ENCODE peak calls at places on chromosomes 7 and 10, in four cellular contexts. G is foreskin keratinocyte, D is PC-3, E is neural progenitor cell. T is an unnamed sample.

GRCh38 chr10:3886666-3887251 is 101.8 kb upstream of the KLF6 start:
- DNase-seq in G (peak), D (peak), E (no peak), T (peak)

GRCh38 chr10:60611291-60611747 is 167.0 kb upstream of the CDK1 start:
- DNase-seq in G (peak), D (peak), E (no peak), T (peak)

GRCh38 chr7:151745090-151745638 is 131.8 kb downstream of the PRKAG2 start:
- DNase-seq in G (no peak), D (peak), E (no peak), T (peak)

GRCh38 chr7:155531686-155532085 is 14.7 kb downstream of the CNPY1 start:
- DNase-seq in G (no peak), D (peak), E (peak), T (peak)

GRCh38 chr10:70699659-70700174 is 27.4 kb downstream of the ADAMTS14 start:
- DNase-seq in G (no peak), D (peak), E (no peak), T (no peak)

GRCh38 chr10:93604145-93604544 is 3.1 kb upstream of the RBP4 start:
- DNase-seq in G (no peak), D (no peak), E (no peak), T (no peak)

GRCh38 chr7:44986218-44987053 is 7.6 kb upstream of the MYO1G start:
- DNase-seq in G (peak), D (peak), E (peak), T (peak)

GRCh38 chr7:47597379-47597778 is 15.5 kb upstream of the TNS3 start:
- DNase-seq in G (no peak), D (no peak), E (no peak), T (no peak)

GRCh38 chr7:2710256-2710655 is 22.3 kb downstream of the AMZ1 start:
- DNase-seq in G (no peak), D (no peak), E (no peak), T (no peak)

GRCh38 chr10:83375274-83375673 is 764.0 kb upstream of the GHITM start:
- DNase-seq in G (no peak), D (no peak), E (no peak), T (no peak)

GRCh38 chr10:71964669-71965515 is 697 bp downstream of the CHST3 start:
- DNase-seq in G (no peak), D (peak), E (peak), T (peak)

GRCh38 chr10:92590623-92591549 is 2.0 kb upstream of the KIF11 start:
- DNase-seq in G (no peak), D (peak), E (peak), T (no peak)

GRCh38 chr7:134707663-134708383 is 61.2 kb downstream of the BPGM start:
- DNase-seq in G (no peak), D (no peak), E (no peak), T (no peak)

GRCh38 chr7:41304995-41305394 is 397.9 kb downstream of the INHBA start:
- DNase-seq in G (no peak), D (no peak), E (no peak), T (no peak)

DNA sequence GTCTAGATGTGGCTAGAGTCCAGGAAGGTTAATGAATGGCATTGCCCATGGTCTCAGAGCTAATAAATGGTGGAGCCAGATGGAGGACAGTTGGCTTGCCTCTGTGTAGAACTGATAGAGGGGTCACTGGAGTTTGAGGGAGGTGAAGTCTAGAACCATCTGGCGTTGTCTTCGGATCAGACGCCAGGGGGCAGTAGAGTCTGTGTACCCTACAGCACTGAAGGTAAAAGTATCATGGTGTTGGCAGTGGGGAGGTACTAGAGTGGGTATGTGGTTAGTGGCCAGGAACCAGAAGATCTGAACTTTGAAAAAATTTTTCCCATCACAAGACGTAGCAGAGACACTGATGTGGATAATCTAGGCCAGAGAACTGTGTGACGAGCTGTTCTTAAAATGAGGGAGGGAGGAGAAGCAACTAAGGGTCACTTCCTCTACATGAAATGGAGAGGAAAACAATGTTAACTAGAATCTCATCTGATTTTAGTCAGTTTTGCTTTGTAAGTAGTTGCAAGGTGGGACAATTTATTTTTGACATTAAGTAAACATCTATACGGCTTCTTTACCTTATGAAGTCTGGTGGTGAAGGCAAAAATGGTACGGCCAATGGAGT is 227.9 kb upstream of the PRSS58 start:
- DNase-seq in G (no peak), D (no peak), E (peak), T (no peak)
- TF ChIP-seq CTCF in G (peak), D (peak), E (peak), T (peak)

DNA sequence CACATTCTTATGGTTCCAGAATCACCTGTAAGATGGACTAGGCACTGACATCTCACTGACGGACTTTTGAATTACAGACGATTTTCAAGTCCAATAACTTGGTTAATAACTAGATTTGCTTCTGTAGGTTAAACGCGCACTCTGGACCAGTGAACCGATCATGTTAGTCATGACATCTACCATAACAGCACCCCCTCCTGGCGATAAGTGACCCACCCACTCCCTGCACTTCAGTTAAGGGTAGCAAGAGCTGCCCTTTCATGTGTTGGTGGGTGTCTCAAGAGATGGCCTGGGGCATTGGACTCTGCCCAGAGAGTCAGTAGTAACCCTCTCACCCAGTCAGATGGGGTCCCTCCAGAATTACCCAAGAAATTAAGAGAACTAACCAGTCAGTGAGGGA is 12.9 kb downstream of the GRM8 start:
- DNase-seq in G (no peak), D (no peak), E (peak), T (no peak)
- TF ChIP-seq CTCF in G (no peak), D (peak), E (peak), T (peak)

GRCh38 chr7:38563736-38564135 is 67.4 kb downstream of the AMPH start:
- DNase-seq in G (no peak), D (no peak), E (no peak), T (no peak)

GRCh38 chr7:38565289-38565688 is 65.9 kb downstream of the AMPH start:
- DNase-seq in G (no peak), D (no peak), E (peak), T (no peak)

GRCh38 chr7:38558786-38559185 is 72.4 kb downstream of the AMPH start:
- DNase-seq in G (no peak), D (no peak), E (no peak), T (peak)

DNA sequence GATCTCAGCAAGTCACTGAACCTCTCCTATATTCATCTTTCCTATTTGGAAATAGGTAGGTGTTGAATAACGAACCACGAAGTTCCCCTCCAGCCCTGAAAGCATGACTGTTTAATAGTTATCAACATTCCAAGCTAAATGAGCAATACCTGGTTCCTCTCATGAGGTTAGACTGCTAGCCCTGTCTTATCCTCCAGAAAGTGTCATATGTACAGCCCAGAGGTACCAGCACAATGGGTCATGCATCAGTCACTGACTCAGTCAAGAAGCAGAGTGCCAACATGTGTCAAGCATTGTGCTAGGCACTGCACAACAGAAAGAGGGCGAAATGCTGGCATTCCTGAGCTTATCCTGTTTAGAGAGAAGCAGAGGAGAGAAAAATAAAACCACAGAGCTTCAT is 70.0 kb downstream of the AMPH start:
- DNase-seq in G (peak), D (peak), E (no peak), T (peak)
- TF ChIP-seq CTCF in G (no peak), D (no peak), E (no peak), T (peak)

GRCh38 chr7:23184709-23185354 is 3.0 kb downstream of the NUP42 start:
- DNase-seq in G (no peak), D (peak), E (peak), T (peak)
- TF ChIP-seq CTCF in G (peak), D (peak), E (peak), T (peak)

GRCh38 chr7:99579956-99580777 is 17.9 kb upstream of the TMEM225B start:
- DNase-seq in G (no peak), D (no peak), E (peak), T (peak)
- TF ChIP-seq CTCF in G (peak), D (no peak), E (peak), T (peak)

DNA sequence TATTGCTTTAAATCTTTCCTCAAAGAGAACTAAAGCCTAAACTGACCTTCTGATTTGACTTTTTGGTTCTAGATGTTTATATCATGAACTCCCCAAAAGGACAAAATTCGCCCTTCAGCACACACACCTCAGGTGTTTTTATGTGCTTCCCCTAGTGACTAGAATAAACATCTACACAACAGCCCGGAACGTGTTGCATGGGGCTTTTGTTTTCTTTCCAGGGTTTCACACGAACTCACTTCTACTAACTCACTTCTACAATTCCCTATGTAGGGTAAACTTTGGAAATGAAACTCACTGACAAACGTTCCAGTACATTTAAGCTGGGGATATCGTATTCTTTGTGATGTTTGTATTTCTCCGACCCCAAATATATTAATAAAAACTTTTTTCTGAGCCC is 1.4 kb downstream of the TRA2A start:
- DNase-seq in G (peak), D (peak), E (peak), T (peak)
- TF ChIP-seq CTCF in G (peak), D (no peak), E (peak), T (no peak)

GRCh38 chr7:11703829-11704228 is 128.2 kb downstream of the THSD7A start:
- DNase-seq in G (no peak), D (no peak), E (no peak), T (no peak)

GRCh38 chr7:11698273-11698930 is 133.6 kb downstream of the THSD7A start:
- DNase-seq in G (no peak), D (no peak), E (no peak), T (no peak)

GRCh38 chr7:11699666-11700065 is 132.3 kb downstream of the THSD7A start:
- DNase-seq in G (no peak), D (no peak), E (no peak), T (no peak)

GRCh38 chr7:11702938-11703337 is 129.1 kb downstream of the THSD7A start:
- DNase-seq in G (no peak), D (no peak), E (no peak), T (no peak)

GRCh38 chr7:11701829-11702560 is 130.0 kb downstream of the THSD7A start:
- DNase-seq in G (no peak), D (no peak), E (no peak), T (no peak)
- TF ChIP-seq CTCF in G (no peak), D (no peak), E (no peak), T (no peak)

T was measured in bronchial epithelial cell.